ENCODE peak calls at places on chromosomes 7 and 10, in five cellular contexts. K is heart right ventricle, T is tibial artery, U is GM12878, D is mammary epithelial cell. G is an unnamed sample.

GRCh38 chr10:5461914-5462840 is 37.2 kb downstream of the CALML5 start:
- DNase-seq in K (no peak), D (peak), T (no peak), U (no peak), G (no peak)

GRCh38 chr10:62614389-62615157 is 189.9 kb upstream of the ADO start:
- DNase-seq in T (no peak), D (peak), U (peak), K (no peak), G (no peak)

GRCh38 chr7:16465469-16466086 is at the start of gene SOSTDC1:
- DNase-seq in U (no peak), D (peak), T (no peak), K (no peak), G (no peak)

GRCh38 chr10:118374404-118374803 is 32.3 kb upstream of the FAM204A start:
- DNase-seq in D (peak), U (no peak), T (no peak), K (no peak), G (no peak)

GRCh38 chr10:69958232-69958902 is 94.3 kb upstream of the MACROH2A2 start:
- DNase-seq in U (no peak), D (peak), T (no peak), K (no peak), G (no peak)

GRCh38 chr7:50632561-50633413 is 67.6 kb upstream of the DDC start:
- DNase-seq in T (no peak), K (no peak), D (peak), U (no peak), G (no peak)

GRCh38 chr7:906776-907157 is 30.4 kb downstream of the GET4 start:
- DNase-seq in U (no peak), K (no peak), D (no peak), T (no peak), G (no peak)

GRCh38 chr10:99328579-99329237 is 448 bp upstream of the CNNM1 start:
- DNase-seq in K (no peak), U (no peak), D (peak), T (no peak), G (no peak)

GRCh38 chr7:13282377-13282980 is 595.0 kb downstream of the ARL4A start:
- DNase-seq in D (no peak), U (no peak), K (no peak), T (no peak), G (no peak)

GRCh38 chr10:90149563-90149962 is 448.2 kb downstream of the KIF20B start:
- DNase-seq in U (no peak), T (no peak), D (no peak), K (no peak), G (no peak)

GRCh38 chr7:132004528-132004927 is 448.1 kb upstream of the PODXL start:
- DNase-seq in K (peak), D (peak), T (no peak), U (no peak), G (peak)

GRCh38 chr7:40746841-40747556 is 612.2 kb downstream of the SUGCT start:
- DNase-seq in T (no peak), K (no peak), U (no peak), D (no peak), G (no peak)

GRCh38 chr10:129102906-129103693 is 363.9 kb upstream of the MGMT start:
- DNase-seq in U (no peak), D (no peak), K (no peak), T (no peak), G (no peak)

GRCh38 chr10:23194471-23194965 is 2.4 kb downstream of the PTF1A start:
- DNase-seq in T (no peak), D (no peak), K (no peak), U (no peak), G (no peak)

GRCh38 chr7:244981-245380 is 45.0 kb upstream of the FOXL3 start:
- DNase-seq in D (no peak), U (no peak), T (no peak), K (no peak), G (no peak)

GRCh38 chr7:30147223-30147622 is 12.4 kb downstream of the MTURN start:
- DNase-seq in D (no peak), U (no peak), T (no peak), K (no peak), G (no peak)

GRCh38 chr7:42726066-42726785 is 185.6 kb downstream of the C7orf25 start:
- DNase-seq in D (no peak), T (no peak), K (no peak), U (no peak), G (no peak)

GRCh38 chr7:38682602-38683001 is 51.4 kb upstream of the AMPH start:
- DNase-seq in K (no peak), T (no peak), D (no peak), U (no peak), G (no peak)

GRCh38 chr10:76583711-76584161 is 1053.9 kb downstream of the KCNMA1 start:
- DNase-seq in T (no peak), D (peak), U (no peak), K (no peak), G (no peak)

GRCh38 chr7:129958643-129959479 is 6.1 kb upstream of the UBE2H start:
- DNase-seq in U (no peak), D (peak), K (peak), T (no peak), G (no peak)

GRCh38 chr7:36207451-36208291 is 54.6 kb downstream of the EEPD1 start:
- DNase-seq in U (no peak), K (peak), T (peak), D (peak), G (no peak)

GRCh38 chr7:116809636-116810266 is 52.6 kb upstream of the CAPZA2 start:
- DNase-seq in K (no peak), D (peak), T (no peak), U (no peak), G (no peak)

GRCh38 chr7:29005829-29006228 is 47.7 kb upstream of the TRIL start:
- DNase-seq in K (no peak), D (peak), U (no peak), T (no peak), G (peak)

GRCh38 chr10:90138844-90139243 is 437.5 kb downstream of the KIF20B start:
- DNase-seq in D (no peak), K (no peak), T (no peak), U (no peak), G (no peak)

GRCh38 chr10:79380125-79380917 is 33.1 kb downstream of the PPIF start:
- DNase-seq in K (no peak), U (no peak), T (peak), D (no peak), G (peak)

GRCh38 chr7:108045669-108046068 is 42.7 kb upstream of the LAMB1 start:
- DNase-seq in K (no peak), T (no peak), D (no peak), U (no peak), G (no peak)

GRCh38 chr10:120949511-120950102 is 98.4 kb downstream of the WDR11 start:
- DNase-seq in T (no peak), K (no peak), U (no peak), D (no peak), G (no peak)

GRCh38 chr7:151812967-151813366 is 63.9 kb downstream of the PRKAG2 start:
- DNase-seq in T (no peak), D (no peak), U (no peak), K (no peak), G (no peak)

GRCh38 chr7:155357573-155358041 is 59.9 kb downstream of the INSIG1 start:
- DNase-seq in T (peak), D (peak), U (no peak), K (no peak), G (no peak)

GRCh38 chr7:4386190-4386589 is 295.9 kb upstream of the FOXK1 start:
- DNase-seq in K (no peak), U (no peak), T (no peak), D (no peak), G (no peak)

GRCh38 chr10:49410365-49411074 is 14.6 kb upstream of the DRGX start:
- DNase-seq in T (no peak), K (peak), D (no peak), U (no peak), G (no peak)

GRCh38 chr7:157271991-157272324 is 64.8 kb upstream of the DNAJB6 start:
- DNase-seq in D (peak), T (peak), U (no peak), K (no peak), G (peak)

DNA sequence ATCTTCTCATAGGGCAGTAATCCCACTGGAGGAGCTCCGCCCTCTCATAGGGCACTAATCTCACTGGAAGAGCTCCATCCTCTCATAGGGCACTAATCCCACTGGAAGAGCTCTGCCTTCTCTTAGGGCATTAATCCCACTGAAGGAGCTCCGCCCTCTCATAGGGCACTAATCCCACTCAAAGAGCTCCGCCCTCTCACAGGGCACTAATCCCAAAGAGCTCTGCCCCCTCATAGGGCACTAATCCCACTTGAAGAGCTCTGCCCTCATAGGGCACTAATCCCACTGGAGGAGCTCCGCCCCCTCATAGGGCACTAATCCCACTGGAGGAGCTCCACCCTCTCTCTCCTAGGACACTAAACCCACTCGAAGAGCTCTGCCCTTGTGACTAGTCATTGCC is 3.4 kb upstream of the FUOM start:
- DNase-seq in D (no peak), K (no peak), T (no peak), U (no peak), G (no peak)
- H3K4me3 ChIP-seq in D (no peak), K (no peak), T (no peak), U (peak), G (no peak)

GRCh38 chr7:26500749-26501352 is 209.2 kb downstream of the SNX10 start:
- DNase-seq in D (peak), K (no peak), T (no peak), U (no peak), G (no peak)
- TF ChIP-seq CTCF in D (peak), K (peak), T (no peak), U (peak), G (peak)

DNA sequence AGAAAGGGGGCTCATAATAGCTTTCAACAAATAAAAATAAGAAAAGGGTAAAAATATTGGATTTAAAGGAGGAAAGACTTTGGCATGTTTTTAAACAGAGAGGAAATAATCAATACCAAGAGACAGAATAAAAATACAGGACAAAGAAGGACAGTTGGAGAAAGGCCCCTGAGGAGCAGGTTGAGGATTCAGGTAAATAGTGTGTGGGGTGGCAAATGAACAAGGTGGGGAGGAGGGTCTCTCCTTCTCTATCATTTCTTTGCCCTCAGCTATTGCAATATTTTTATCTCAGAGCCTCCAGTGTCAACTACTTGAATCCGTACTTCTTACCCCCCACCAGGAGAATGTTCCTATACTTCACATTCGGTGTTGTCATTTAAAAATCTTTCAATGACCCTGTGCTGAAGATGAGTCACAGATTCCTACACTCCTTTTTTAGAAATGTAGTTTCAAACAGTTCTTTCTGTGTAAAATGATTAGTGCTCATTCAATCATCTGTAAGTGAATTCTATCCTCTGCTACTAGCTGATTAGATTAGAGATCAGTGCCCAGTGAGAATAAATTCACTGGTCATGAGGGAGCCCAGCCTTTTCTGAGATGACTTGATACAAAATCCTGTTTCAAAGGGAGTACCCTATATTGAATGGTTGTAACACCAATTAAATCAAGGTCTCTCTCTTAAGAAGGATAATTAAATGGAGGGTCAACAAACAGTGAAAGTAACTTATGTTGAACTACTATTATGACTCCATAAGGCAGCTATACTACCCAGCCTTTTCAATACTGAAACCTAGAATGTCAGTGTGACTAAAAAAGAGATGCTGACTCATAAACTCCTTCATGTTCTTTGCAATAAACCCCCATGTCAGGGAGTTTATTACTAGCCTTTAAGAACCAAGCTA is 50.4 kb upstream of the WNT16 start:
- DNase-seq in U (peak), D (peak), K (no peak), T (no peak), G (no peak)
- H3K4me3 ChIP-seq in U (no peak), D (no peak), K (no peak), T (no peak), G (no peak)

DNA sequence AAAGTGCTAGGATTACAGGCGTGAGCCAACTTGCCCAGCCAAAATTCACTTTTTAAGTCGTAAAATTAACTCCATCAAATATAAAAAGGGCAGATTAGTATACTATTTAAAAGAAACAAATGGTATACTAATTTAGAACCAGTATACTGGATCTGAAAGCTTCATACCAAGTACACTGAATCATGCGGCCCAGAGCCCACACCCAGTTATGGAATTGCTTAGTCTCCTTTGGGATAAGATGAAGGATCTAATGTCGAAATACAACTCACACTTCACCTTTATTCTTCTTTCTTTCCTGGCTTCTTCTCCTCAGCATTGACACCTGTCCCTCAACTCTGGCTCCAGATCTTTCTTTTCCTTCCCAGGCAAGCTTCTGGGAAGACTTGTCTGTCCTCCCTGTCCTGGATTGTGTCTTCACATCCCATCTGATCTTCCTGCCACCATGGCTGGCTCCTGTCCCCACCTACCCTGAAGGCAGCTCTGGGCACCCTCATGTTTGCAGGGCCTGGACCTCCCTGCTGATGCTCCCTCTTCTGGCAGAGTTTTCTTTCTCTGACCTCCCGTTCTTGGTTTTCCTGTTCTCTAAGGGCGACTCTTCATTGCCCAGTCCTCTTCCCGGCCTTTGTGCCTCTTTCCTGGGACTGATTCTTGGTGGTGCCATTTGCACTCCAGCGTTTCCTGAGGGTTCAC is 57.8 kb upstream of the CTBP2 start:
- DNase-seq in U (no peak), D (no peak), K (no peak), T (no peak), G (no peak)
- TF ChIP-seq CTCF in U (no peak), D (no peak), K (no peak), T (no peak), G (no peak)

GRCh38 chr10:71726673-71727428 is 7.3 kb upstream of the C10orf105 start:
- DNase-seq in T (no peak), U (peak), D (no peak), K (no peak), G (no peak)
- H3K4me3 ChIP-seq in T (no peak), U (peak), D (no peak), K (no peak), G (no peak)

GRCh38 chr10:133307776-133308430 is 769 bp downstream of the TUBGCP2 start:
- DNase-seq in T (peak), D (peak), K (peak), U (peak), G (peak)
- TF ChIP-seq CTCF in T (no peak), D (peak), K (peak), U (peak), G (no peak)

GRCh38 chr7:27158436-27159277 is 2.2 kb upstream of the HOXA7 start:
- DNase-seq in K (no peak), T (no peak), D (peak), U (no peak), G (peak)

GRCh38 chr7:27160546-27161213 is 4.2 kb upstream of the HOXA7 start:
- DNase-seq in T (peak), U (peak), D (peak), K (peak), G (peak)

GRCh38 chr7:27159278-27160146 is 3.0 kb upstream of the HOXA7 start:
- DNase-seq in K (no peak), D (peak), T (no peak), U (no peak), G (peak)

GRCh38 chr7:27161214-27161720 is 4.1 kb downstream of the HOXA9 start:
- DNase-seq in U (no peak), D (no peak), T (peak), K (no peak), G (peak)

DNA sequence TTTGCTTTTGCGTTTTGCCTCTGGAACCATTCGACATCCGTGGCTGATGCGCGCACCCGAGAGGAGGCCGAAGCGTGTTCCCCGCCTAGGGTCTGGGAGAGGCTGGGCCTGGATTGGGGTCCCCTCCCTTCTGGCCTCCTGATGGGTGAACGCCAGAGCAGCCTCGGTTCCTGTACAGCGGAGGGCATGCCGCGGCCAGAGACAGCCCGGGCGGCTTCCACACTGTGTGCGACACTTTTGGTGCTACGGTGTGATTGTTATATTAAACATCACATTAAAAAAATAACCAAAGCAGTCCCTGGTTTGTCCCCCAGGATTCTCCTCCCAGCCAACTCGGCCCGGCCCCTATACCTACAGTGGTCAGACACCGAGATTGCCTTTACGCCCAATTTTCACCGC is 3.7 kb upstream of the HOXA7 start:
- DNase-seq in T (peak), D (peak), K (no peak), U (no peak), G (peak)
- H3K4me3 ChIP-seq in T (peak), D (peak), K (peak), U (peak), G (peak)

G was measured in uterus.